ENCODE peak calls at places on chromosome 3, in nine cellular contexts. One of them, this sample, is unnamed. For H3K4me1, the result is how much of the 10 kb centered on the place peaks cover.

GRCh38 chr3:152496716-152497115 is 228.0 kb downstream of the MBNL1 start:
- DNase-seq in body of pancreas: no peak
- DNase-seq in mucosa of descending colon: no peak
- DNase-seq in OCI-LY7: no peak
- DNase-seq in right cardiac atrium: no peak
- DNase-seq in sigmoid colon: no peak
- DNase-seq in testis: no peak
- DNase-seq in GM23248: no peak
- DNase-seq in CD8-positive, alpha-beta memory T cell: no peak
- DNase-seq in this sample: no peak

GRCh38 chr3:185280572-185281365 is 26.9 kb upstream of the EHHADH start:
- DNase-seq in body of pancreas: peak
- DNase-seq in mucosa of descending colon: peak
- DNase-seq in OCI-LY7: peak
- DNase-seq in right cardiac atrium: no peak
- DNase-seq in sigmoid colon: no peak
- DNase-seq in testis: no peak
- DNase-seq in GM23248: peak
- DNase-seq in CD8-positive, alpha-beta memory T cell: no peak
- DNase-seq in this sample: peak

GRCh38 chr3:184691397-184692131 is 20.3 kb downstream of the MAGEF1 start:
- DNase-seq in body of pancreas: no peak
- DNase-seq in mucosa of descending colon: no peak
- DNase-seq in OCI-LY7: no peak
- DNase-seq in right cardiac atrium: no peak
- DNase-seq in sigmoid colon: peak
- DNase-seq in testis: peak
- DNase-seq in GM23248: peak
- DNase-seq in CD8-positive, alpha-beta memory T cell: no peak
- DNase-seq in this sample: no peak

GRCh38 chr3:190585771-190586630 is 72.1 kb downstream of the IL1RAP start:
- DNase-seq in body of pancreas: peak
- DNase-seq in mucosa of descending colon: no peak
- DNase-seq in OCI-LY7: no peak
- DNase-seq in right cardiac atrium: peak
- DNase-seq in sigmoid colon: no peak
- DNase-seq in testis: no peak
- DNase-seq in GM23248: peak
- DNase-seq in CD8-positive, alpha-beta memory T cell: no peak
- DNase-seq in this sample: peak

GRCh38 chr3:12465151-12465795 is 19.0 kb upstream of the TSEN2 start:
- DNase-seq in body of pancreas: no peak
- DNase-seq in mucosa of descending colon: no peak
- DNase-seq in OCI-LY7: no peak
- DNase-seq in right cardiac atrium: no peak
- DNase-seq in sigmoid colon: no peak
- DNase-seq in testis: no peak
- DNase-seq in GM23248: no peak
- DNase-seq in CD8-positive, alpha-beta memory T cell: no peak
- DNase-seq in this sample: no peak

GRCh38 chr3:50622881-50623280 is 5.9 kb downstream of the MAPKAPK3 start:
- DNase-seq in body of pancreas: no peak
- DNase-seq in mucosa of descending colon: no peak
- DNase-seq in OCI-LY7: no peak
- DNase-seq in right cardiac atrium: no peak
- DNase-seq in sigmoid colon: no peak
- DNase-seq in testis: no peak
- DNase-seq in GM23248: no peak
- DNase-seq in CD8-positive, alpha-beta memory T cell: no peak
- DNase-seq in this sample: no peak

GRCh38 chr3:64766463-64766862 is 78.7 kb upstream of the ADAMTS9 start:
- DNase-seq in body of pancreas: no peak
- DNase-seq in mucosa of descending colon: no peak
- DNase-seq in OCI-LY7: no peak
- DNase-seq in right cardiac atrium: no peak
- DNase-seq in sigmoid colon: no peak
- DNase-seq in testis: no peak
- DNase-seq in GM23248: no peak
- DNase-seq in CD8-positive, alpha-beta memory T cell: no peak
- DNase-seq in this sample: no peak

GRCh38 chr3:181105636-181106035 is 116.1 kb upstream of the DNAJC19 start:
- DNase-seq in body of pancreas: no peak
- DNase-seq in mucosa of descending colon: no peak
- DNase-seq in OCI-LY7: no peak
- DNase-seq in right cardiac atrium: no peak
- DNase-seq in sigmoid colon: no peak
- DNase-seq in testis: no peak
- DNase-seq in GM23248: no peak
- DNase-seq in CD8-positive, alpha-beta memory T cell: no peak
- DNase-seq in this sample: no peak

GRCh38 chr3:115790759-115791158 is 167.4 kb downstream of the GAP43 start:
- DNase-seq in body of pancreas: peak
- DNase-seq in mucosa of descending colon: no peak
- DNase-seq in OCI-LY7: no peak
- DNase-seq in right cardiac atrium: no peak
- DNase-seq in sigmoid colon: no peak
- DNase-seq in testis: no peak
- DNase-seq in GM23248: peak
- DNase-seq in CD8-positive, alpha-beta memory T cell: peak
- DNase-seq in this sample: peak

GRCh38 chr3:115040673-115041286 is 106.3 kb downstream of the ZBTB20 start:
- DNase-seq in body of pancreas: peak
- DNase-seq in mucosa of descending colon: peak
- DNase-seq in OCI-LY7: peak
- DNase-seq in right cardiac atrium: no peak
- DNase-seq in sigmoid colon: no peak
- DNase-seq in testis: peak
- DNase-seq in GM23248: peak
- DNase-seq in CD8-positive, alpha-beta memory T cell: peak
- DNase-seq in this sample: peak

GRCh38 chr3:97197083-97197482 is 382.7 kb downstream of the EPHA6 start:
- DNase-seq in body of pancreas: no peak
- DNase-seq in mucosa of descending colon: no peak
- DNase-seq in OCI-LY7: no peak
- DNase-seq in right cardiac atrium: no peak
- DNase-seq in sigmoid colon: no peak
- DNase-seq in testis: no peak
- DNase-seq in GM23248: no peak
- DNase-seq in CD8-positive, alpha-beta memory T cell: no peak
- DNase-seq in this sample: no peak

GRCh38 chr3:25156526-25157075 is 271.5 kb upstream of the RARB start:
- DNase-seq in body of pancreas: peak
- DNase-seq in mucosa of descending colon: no peak
- DNase-seq in OCI-LY7: no peak
- DNase-seq in right cardiac atrium: no peak
- DNase-seq in sigmoid colon: no peak
- DNase-seq in testis: no peak
- DNase-seq in GM23248: peak
- DNase-seq in CD8-positive, alpha-beta memory T cell: no peak
- DNase-seq in this sample: peak

GRCh38 chr3:64073362-64073761 is 50.1 kb upstream of the PSMD6 start:
- DNase-seq in body of pancreas: no peak
- DNase-seq in mucosa of descending colon: no peak
- DNase-seq in OCI-LY7: no peak
- DNase-seq in right cardiac atrium: no peak
- DNase-seq in sigmoid colon: no peak
- DNase-seq in testis: peak
- DNase-seq in GM23248: no peak
- DNase-seq in CD8-positive, alpha-beta memory T cell: no peak
- DNase-seq in this sample: no peak

GRCh38 chr3:55264933-55265332 is 222.2 kb downstream of the WNT5A start:
- DNase-seq in body of pancreas: no peak
- DNase-seq in mucosa of descending colon: no peak
- DNase-seq in OCI-LY7: no peak
- DNase-seq in right cardiac atrium: no peak
- DNase-seq in sigmoid colon: no peak
- DNase-seq in testis: no peak
- DNase-seq in GM23248: peak
- DNase-seq in CD8-positive, alpha-beta memory T cell: no peak
- DNase-seq in this sample: no peak

GRCh38 chr3:161371441-161372320 is at the start of gene SPTSSB:
- DNase-seq in body of pancreas: peak
- DNase-seq in mucosa of descending colon: peak
- DNase-seq in OCI-LY7: no peak
- DNase-seq in right cardiac atrium: peak
- DNase-seq in sigmoid colon: peak
- DNase-seq in testis: no peak
- DNase-seq in GM23248: peak
- DNase-seq in CD8-positive, alpha-beta memory T cell: peak
- DNase-seq in this sample: peak

GRCh38 chr3:171129827-171130226 is 103.3 kb upstream of the SLC2A2 start:
- DNase-seq in body of pancreas: no peak
- DNase-seq in mucosa of descending colon: no peak
- DNase-seq in OCI-LY7: no peak
- DNase-seq in right cardiac atrium: no peak
- DNase-seq in sigmoid colon: no peak
- DNase-seq in testis: no peak
- DNase-seq in GM23248: peak
- DNase-seq in CD8-positive, alpha-beta memory T cell: no peak
- DNase-seq in this sample: no peak

GRCh38 chr3:175179055-175179454 is 319.9 kb downstream of the NAALADL2 start:
- DNase-seq in body of pancreas: no peak
- DNase-seq in mucosa of descending colon: no peak
- DNase-seq in OCI-LY7: no peak
- DNase-seq in right cardiac atrium: no peak
- DNase-seq in sigmoid colon: no peak
- DNase-seq in testis: no peak
- DNase-seq in GM23248: peak
- DNase-seq in CD8-positive, alpha-beta memory T cell: no peak
- DNase-seq in this sample: no peak

GRCh38 chr3:12973827-12974226 is 99.4 kb downstream of the IQSEC1 start:
- DNase-seq in body of pancreas: no peak
- DNase-seq in mucosa of descending colon: no peak
- DNase-seq in OCI-LY7: no peak
- DNase-seq in right cardiac atrium: no peak
- DNase-seq in sigmoid colon: no peak
- DNase-seq in testis: no peak
- DNase-seq in GM23248: no peak
- DNase-seq in CD8-positive, alpha-beta memory T cell: no peak
- DNase-seq in this sample: no peak

GRCh38 chr3:37984596-37984995 is 6.0 kb upstream of the VILL start:
- DNase-seq in body of pancreas: no peak
- DNase-seq in mucosa of descending colon: no peak
- DNase-seq in OCI-LY7: no peak
- DNase-seq in right cardiac atrium: no peak
- DNase-seq in sigmoid colon: peak
- DNase-seq in testis: peak
- DNase-seq in GM23248: no peak
- DNase-seq in CD8-positive, alpha-beta memory T cell: no peak
- DNase-seq in this sample: no peak
- H3K4me1 ChIP-seq in body of pancreas: under half
- H3K4me1 ChIP-seq in mucosa of descending colon: under half
- H3K4me1 ChIP-seq in OCI-LY7: under half
- H3K4me1 ChIP-seq in right cardiac atrium: under half
- H3K4me1 ChIP-seq in sigmoid colon: under half
- H3K4me1 ChIP-seq in testis: under half
- H3K4me1 ChIP-seq in GM23248: under half
- H3K4me1 ChIP-seq in CD8-positive, alpha-beta memory T cell: under half
- H3K4me1 ChIP-seq in this sample: under half

GRCh38 chr3:147360936-147361670 is 45.2 kb downstream of the ZIC4 start:
- DNase-seq in body of pancreas: no peak
- DNase-seq in mucosa of descending colon: no peak
- DNase-seq in OCI-LY7: no peak
- DNase-seq in right cardiac atrium: no peak
- DNase-seq in sigmoid colon: no peak
- DNase-seq in testis: no peak
- DNase-seq in GM23248: peak
- DNase-seq in CD8-positive, alpha-beta memory T cell: no peak
- DNase-seq in this sample: no peak

GRCh38 chr3:147359177-147360062 is 46.9 kb downstream of the ZIC4 start:
- DNase-seq in body of pancreas: no peak
- DNase-seq in mucosa of descending colon: no peak
- DNase-seq in OCI-LY7: no peak
- DNase-seq in right cardiac atrium: no peak
- DNase-seq in sigmoid colon: no peak
- DNase-seq in testis: no peak
- DNase-seq in GM23248: no peak
- DNase-seq in CD8-positive, alpha-beta memory T cell: no peak
- DNase-seq in this sample: no peak

GRCh38 chr3:147356909-147357733 is 49.2 kb downstream of the ZIC4 start:
- DNase-seq in body of pancreas: no peak
- DNase-seq in mucosa of descending colon: no peak
- DNase-seq in OCI-LY7: no peak
- DNase-seq in right cardiac atrium: no peak
- DNase-seq in sigmoid colon: no peak
- DNase-seq in testis: no peak
- DNase-seq in GM23248: peak
- DNase-seq in CD8-positive, alpha-beta memory T cell: no peak
- DNase-seq in this sample: no peak

GRCh38 chr3:147356145-147356908 is 50.0 kb downstream of the ZIC4 start:
- DNase-seq in body of pancreas: no peak
- DNase-seq in mucosa of descending colon: no peak
- DNase-seq in OCI-LY7: no peak
- DNase-seq in right cardiac atrium: no peak
- DNase-seq in sigmoid colon: no peak
- DNase-seq in testis: no peak
- DNase-seq in GM23248: no peak
- DNase-seq in CD8-positive, alpha-beta memory T cell: no peak
- DNase-seq in this sample: no peak

GRCh38 chr3:147358144-147358992 is 48.0 kb downstream of the ZIC4 start:
- DNase-seq in body of pancreas: no peak
- DNase-seq in mucosa of descending colon: no peak
- DNase-seq in OCI-LY7: no peak
- DNase-seq in right cardiac atrium: no peak
- DNase-seq in sigmoid colon: no peak
- DNase-seq in testis: no peak
- DNase-seq in GM23248: no peak
- DNase-seq in CD8-positive, alpha-beta memory T cell: no peak
- DNase-seq in this sample: no peak
- H3K4me1 ChIP-seq in body of pancreas: under half
- H3K4me1 ChIP-seq in mucosa of descending colon: under half
- H3K4me1 ChIP-seq in OCI-LY7: under half
- H3K4me1 ChIP-seq in right cardiac atrium: under half
- H3K4me1 ChIP-seq in sigmoid colon: under half
- H3K4me1 ChIP-seq in testis: under half
- H3K4me1 ChIP-seq in GM23248: under half
- H3K4me1 ChIP-seq in CD8-positive, alpha-beta memory T cell: under half
- H3K4me1 ChIP-seq in this sample: under half

GRCh38 chr3:141487419-141488345 is 855 bp downstream of the RASA2 start:
- DNase-seq in body of pancreas: peak
- DNase-seq in mucosa of descending colon: peak
- DNase-seq in OCI-LY7: peak
- DNase-seq in right cardiac atrium: peak
- DNase-seq in sigmoid colon: peak
- DNase-seq in testis: peak
- DNase-seq in GM23248: peak
- DNase-seq in CD8-positive, alpha-beta memory T cell: peak
- DNase-seq in this sample: no peak
- H3K4me1 ChIP-seq in body of pancreas: under half
- H3K4me1 ChIP-seq in mucosa of descending colon: under half
- H3K4me1 ChIP-seq in OCI-LY7: under half
- H3K4me1 ChIP-seq in right cardiac atrium: under half
- H3K4me1 ChIP-seq in sigmoid colon: under half
- H3K4me1 ChIP-seq in testis: under half
- H3K4me1 ChIP-seq in GM23248: under half
- H3K4me1 ChIP-seq in CD8-positive, alpha-beta memory T cell: half or more
- H3K4me1 ChIP-seq in this sample: under half

DNA sequence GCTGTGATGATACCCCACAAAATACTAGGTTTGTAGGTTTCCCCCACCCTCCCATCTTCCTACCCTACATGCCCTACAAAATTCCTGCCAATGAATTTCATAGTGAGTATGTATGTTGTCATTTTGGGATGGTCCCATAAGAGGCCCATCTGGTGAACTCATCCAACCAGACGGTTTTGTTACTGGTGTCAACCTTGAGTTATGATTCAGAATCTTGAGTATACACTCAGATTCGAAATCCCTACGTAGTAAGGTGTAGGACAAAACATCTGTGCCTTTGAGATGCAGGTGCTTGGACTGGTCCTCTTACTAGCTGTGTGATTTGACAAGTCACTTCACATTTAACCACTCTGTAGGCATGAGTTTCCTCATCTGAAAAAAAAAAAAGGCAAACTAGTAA is 3.6 kb downstream of the SIAH2 start:
- DNase-seq in body of pancreas: no peak
- DNase-seq in mucosa of descending colon: no peak
- DNase-seq in OCI-LY7: no peak
- DNase-seq in right cardiac atrium: no peak
- DNase-seq in sigmoid colon: no peak
- DNase-seq in testis: no peak
- DNase-seq in GM23248: peak
- DNase-seq in CD8-positive, alpha-beta memory T cell: no peak
- DNase-seq in this sample: peak
- H3K4me1 ChIP-seq in body of pancreas: half or more
- H3K4me1 ChIP-seq in mucosa of descending colon: half or more
- H3K4me1 ChIP-seq in OCI-LY7: under half
- H3K4me1 ChIP-seq in right cardiac atrium: under half
- H3K4me1 ChIP-seq in sigmoid colon: under half
- H3K4me1 ChIP-seq in testis: under half
- H3K4me1 ChIP-seq in GM23248: under half
- H3K4me1 ChIP-seq in CD8-positive, alpha-beta memory T cell: under half
- H3K4me1 ChIP-seq in this sample: under half